ENCODE peak calls at places on chromosome 2, in eight cellular contexts. H is NCI-H2081; D is posterior cingulate gyrus; E is AG04450; S is neural crest cell; O is CD8-positive, alpha-beta memory T cell; U is T-helper 1 cell; C is cardiac muscle cell. M is an unnamed sample.

GRCh38 chr2:96143848-96144480 is 1.3 kb downstream of the DUSP2 start:
- DNase-seq in H (peak; percentile 57), D (peak; percentile 54), E (no peak), S (no peak), O (peak; percentile 56), U (peak; percentile 35), C (no peak), M (peak; percentile 71)

GRCh38 chr2:219418155-219418569 is at the start of gene DES:
- DNase-seq in H (no peak), D (no peak), E (no peak), S (no peak), O (no peak), U (no peak), C (peak; percentile 33), M (no peak)

GRCh38 chr2:68255736-68256450 is 3.6 kb upstream of the PPP3R1 start:
- DNase-seq in H (no peak), D (no peak), E (no peak), S (no peak), O (no peak), U (no peak), C (peak; percentile 22), M (no peak)

GRCh38 chr2:101479328-101479727 is 4.4 kb upstream of the RFX8 start:
- DNase-seq in H (no peak), D (no peak), E (no peak), S (no peak), O (no peak), U (no peak), C (no peak), M (no peak)

GRCh38 chr2:67286981-67287759 is 110.0 kb upstream of the ETAA1 start:
- DNase-seq in H (no peak), D (no peak), E (no peak), S (no peak), O (no peak), U (no peak), C (no peak), M (no peak)

GRCh38 chr2:8976419-8976818 is 27.1 kb downstream of the MBOAT2 start:
- DNase-seq in H (no peak), D (no peak), E (no peak), S (no peak), O (no peak), U (no peak), C (peak; percentile 50), M (no peak)

GRCh38 chr2:106996136-106996769 is 110.3 kb upstream of the ST6GAL2 start:
- DNase-seq in H (peak; percentile 51), D (peak; percentile 7), E (no peak), S (no peak), O (no peak), U (no peak), C (no peak), M (peak; percentile 88)

GRCh38 chr2:8525236-8525581 is 156.6 kb upstream of the ID2 start:
- DNase-seq in H (no peak), D (no peak), E (no peak), S (no peak), O (no peak), U (no peak), C (no peak), M (no peak)

GRCh38 chr2:20614201-20615045 is 36.5 kb downstream of the HS1BP3 start:
- DNase-seq in H (peak; percentile 43), D (peak; percentile 4), E (no peak), S (no peak), O (no peak), U (no peak), C (no peak), M (peak; percentile 81)

GRCh38 chr2:49914281-49914680 is 760.0 kb upstream of the FSHR start:
- DNase-seq in H (no peak), D (peak; percentile 31), E (no peak), S (no peak), O (no peak), U (no peak), C (no peak), M (peak; percentile 63)